ENCODE peak calls at places on chromosomes 5 and 9, in four cellular contexts. R is NB4, Y is endodermal cell, B is brain microvascular endothelial cell. O is an unnamed sample.
A peak's percentile ranks its signal among the peaks of the same experiment; 100 is the strongest.

GRCh38 chr5:179377421-179378115 is 32.3 kb upstream of the ADAMTS2 start:
- DNase-seq in R (no peak), Y (peak; percentile 20), B (no peak), O (peak; percentile 35)

GRCh38 chr9:21506910-21507795 is 25.0 kb upstream of the IFNE start:
- DNase-seq in R (no peak), Y (no peak), B (peak; percentile 82), O (no peak)

GRCh38 chr5:14208071-14209021 is 65.2 kb downstream of the TRIO start:
- DNase-seq in R (peak; percentile 54), Y (no peak), B (peak; percentile 79), O (no peak)

GRCh38 chr5:149378241-149378805 is 769 bp downstream of the IL17B start:
- DNase-seq in R (no peak), Y (no peak), B (no peak), O (no peak)

GRCh38 chr9:91423785-91424402 is at the start of gene NFIL3:
- DNase-seq in R (peak; percentile 83), Y (peak; percentile 88), B (peak; percentile 49), O (peak; percentile 90)

GRCh38 chr5:84059672-84060071 is 325.0 kb downstream of the EDIL3 start:
- DNase-seq in R (no peak), Y (no peak), B (no peak), O (no peak)

GRCh38 chr9:33993104-33993503 is 55.6 kb downstream of the UBAP2 start:
- DNase-seq in R (no peak), Y (no peak), B (no peak), O (no peak)

GRCh38 chr9:97852001-97852398 is 1.0 kb upstream of the FOXE1 start:
- DNase-seq in R (no peak), Y (peak; percentile 85), B (no peak), O (no peak)

GRCh38 chr9:4137755-4138154 is 162.1 kb downstream of the GLIS3 start:
- DNase-seq in R (peak; percentile 21), Y (no peak), B (peak; percentile 40), O (no peak)

GRCh38 chr5:136018814-136019777 is 9.7 kb upstream of the TGFBI start:
- DNase-seq in R (no peak), Y (peak; percentile 34), B (peak; percentile 97), O (no peak)

GRCh38 chr9:23542438-23542837 is 283.6 kb downstream of the ELAVL2 start:
- DNase-seq in R (no peak), Y (no peak), B (no peak), O (no peak)

GRCh38 chr5:175517824-175518450 is 39.6 kb downstream of the SFXN1 start:
- DNase-seq in R (no peak), Y (no peak), B (peak; percentile 88), O (no peak)

GRCh38 chr5:81268797-81269196 is 32.6 kb upstream of the ZCCHC9 start:
- DNase-seq in R (peak; percentile 14), Y (no peak), B (peak; percentile 64), O (no peak)

GRCh38 chr5:95934207-95934804 is 27.3 kb downstream of the ELL2 start:
- DNase-seq in R (no peak), Y (no peak), B (no peak), O (no peak)

GRCh38 chr5:132736853-132737833 is at the start of gene KIF3A:
- DNase-seq in R (peak; percentile 95), Y (peak; percentile 99), B (peak; percentile 95), O (peak; percentile 94)
- TF ChIP-seq CTCF in R (no peak), Y (peak; percentile 11), B (no peak), O (no peak)

GRCh38 chr5:58054018-58054417 is 405.9 kb downstream of the PLK2 start:
- DNase-seq in R (no peak), Y (no peak), B (no peak), O (no peak)

GRCh38 chr5:58044166-58044565 is 415.7 kb downstream of the PLK2 start:
- DNase-seq in R (no peak), Y (no peak), B (no peak), O (no peak)

GRCh38 chr5:58046371-58046770 is 413.5 kb downstream of the PLK2 start:
- DNase-seq in R (no peak), Y (no peak), B (no peak), O (no peak)

GRCh38 chr5:58043607-58043945 is 416.3 kb downstream of the PLK2 start:
- DNase-seq in R (no peak), Y (no peak), B (no peak), O (no peak)

GRCh38 chr5:58048954-58049353 is 410.9 kb downstream of the PLK2 start:
- DNase-seq in R (no peak), Y (no peak), B (no peak), O (no peak)
- H3K4me3 ChIP-seq in R (no peak overlapping the region), Y (no peak overlapping the region), B (no peak overlapping the region), O (no peak overlapping the region)

DNA sequence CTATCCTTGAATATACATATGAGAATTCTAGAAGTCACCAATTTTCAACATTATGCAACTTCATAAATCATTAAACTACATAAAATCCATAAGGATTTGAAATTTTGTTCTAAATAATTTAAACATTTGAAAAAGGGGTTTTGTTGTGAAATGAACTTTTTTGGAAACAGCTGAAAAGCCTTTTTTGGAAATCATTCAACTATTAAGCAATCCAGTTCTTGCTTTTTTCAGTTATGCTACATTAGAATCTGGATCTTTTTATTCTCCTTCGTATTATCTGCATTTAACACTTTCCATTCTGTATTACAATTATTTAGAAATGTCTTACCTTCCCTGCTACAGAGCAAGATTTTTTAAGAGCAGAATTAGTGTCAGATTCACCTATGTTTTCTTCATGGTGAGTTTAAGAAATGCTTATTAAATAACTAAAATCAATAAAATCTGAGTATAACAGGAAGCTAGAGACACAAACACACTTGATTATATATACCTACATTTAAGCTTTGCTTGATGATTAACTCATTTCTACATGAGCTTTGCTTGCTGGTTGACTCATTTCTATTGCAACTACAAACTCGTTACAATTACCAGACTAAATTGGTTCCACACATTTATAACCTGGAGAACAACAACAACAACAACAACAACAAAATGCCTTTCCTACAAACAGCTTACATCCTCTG is 50.2 kb downstream of the RASEF start:
- DNase-seq in R (no peak), Y (no peak), B (no peak), O (no peak)
- TF ChIP-seq CTCF in R (no peak), Y (no peak), B (no peak), O (no peak)

DNA sequence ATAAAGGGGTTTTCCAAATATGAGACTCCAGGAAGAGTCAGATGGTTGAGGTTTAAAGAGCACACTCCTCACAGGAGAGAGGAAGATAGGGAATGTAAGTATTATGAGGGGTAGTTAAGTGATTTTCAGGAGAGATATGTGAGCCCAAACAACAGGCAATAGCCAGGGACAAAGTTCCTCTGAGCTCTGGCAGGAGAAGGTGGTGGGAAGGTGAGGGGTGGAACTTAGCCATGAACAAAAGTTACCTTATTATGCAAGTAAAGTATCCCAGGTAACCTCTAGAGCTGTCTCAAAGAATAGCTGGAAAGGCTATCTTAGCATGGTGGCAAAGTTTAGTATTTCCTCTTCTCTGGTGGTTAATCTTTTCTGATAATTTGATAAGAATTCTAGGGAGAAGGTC is 450.5 kb upstream of the PTPRD start:
- DNase-seq in R (no peak), Y (no peak), B (no peak), O (no peak)
- H3K4me3 ChIP-seq in R (no peak overlapping the region), Y (no peak overlapping the region), B (no peak overlapping the region), O (no peak overlapping the region)